ENCODE peak calls at places on chromosomes 11 and 22, in seven cellular contexts. S is GM23338, F is HL-60, J is H1, C is suprapubic skin, M is spleen, E is stomach. I is an unnamed sample.

GRCh38 chr11:74212533-74212932 is 41.4 kb downstream of the PPME1 start:
- DNase-seq in S (peak), F (no peak), J (no peak), C (no peak), M (no peak), E (no peak), I (no peak)

GRCh38 chr11:121246021-121246768 is 46.4 kb upstream of the SC5D start:
- DNase-seq in S (no peak), F (no peak), J (no peak), C (no peak), M (no peak), E (no peak), I (no peak)

GRCh38 chr22:44941176-44941575 is 68.6 kb downstream of the PHF21B start:
- DNase-seq in S (no peak), F (no peak), J (no peak), C (no peak), M (no peak), E (no peak), I (no peak)

GRCh38 chr22:20725987-20726558 is 47.8 kb upstream of the SERPIND1 start:
- DNase-seq in S (no peak), F (no peak), J (no peak), C (no peak), M (peak), E (no peak), I (no peak)

GRCh38 chr11:60394666-60395343 is 1.5 kb upstream of the MS4A14 start:
- DNase-seq in S (no peak), F (no peak), J (no peak), C (no peak), M (no peak), E (no peak), I (no peak)

GRCh38 chr11:122202161-122202950 is 86.3 kb upstream of the BLID start:
- DNase-seq in S (peak), F (no peak), J (no peak), C (no peak), M (no peak), E (no peak), I (no peak)

GRCh38 chr11:123729602-123730001 is 11.9 kb downstream of the ZNF202 start:
- DNase-seq in S (no peak), F (no peak), J (no peak), C (no peak), M (no peak), E (no peak), I (no peak)

GRCh38 chr22:47370448-47371262 is 608.2 kb downstream of the TBC1D22A start:
- DNase-seq in S (no peak), F (no peak), J (no peak), C (peak), M (peak), E (peak), I (no peak)

GRCh38 chr22:45242778-45243191 is 2.1 kb upstream of the KIAA0930 start:
- DNase-seq in S (peak), F (no peak), J (no peak), C (no peak), M (no peak), E (peak), I (no peak)

GRCh38 chr22:30240541-30241417 is 5.8 kb downstream of the LIF start:
- DNase-seq in S (no peak), F (no peak), J (no peak), C (no peak), M (no peak), E (no peak), I (no peak)

GRCh38 chr11:86940122-86940777 is 14.9 kb downstream of the FZD4 start:
- DNase-seq in S (peak), F (no peak), J (no peak), C (no peak), M (no peak), E (peak), I (no peak)

GRCh38 chr11:100687630-100688395 is 725 bp downstream of the ARHGAP42 start:
- DNase-seq in S (peak), F (peak), J (peak), C (peak), M (peak), E (peak), I (no peak)

GRCh38 chr22:19287889-19288288 is 3.6 kb downstream of the CLTCL1 start:
- DNase-seq in S (no peak), F (no peak), J (no peak), C (no peak), M (no peak), E (no peak), I (no peak)

GRCh38 chr11:10622957-10623787 is 54.7 kb upstream of the LYVE1 start:
- DNase-seq in S (no peak), F (peak), J (no peak), C (no peak), M (peak), E (no peak), I (no peak)

GRCh38 chr11:33778682-33779081 is 4.4 kb upstream of the FBXO3 start:
- DNase-seq in S (peak), F (no peak), J (no peak), C (no peak), M (no peak), E (no peak), I (peak)

GRCh38 chr11:92449780-92450179 is 225.2 kb downstream of the FAT3 start:
- DNase-seq in S (no peak), F (no peak), J (no peak), C (no peak), M (no peak), E (no peak), I (no peak)

GRCh38 chr11:76694664-76695063 is 24.1 kb upstream of the LRRC32 start:
- DNase-seq in S (no peak), F (no peak), J (no peak), C (no peak), M (no peak), E (no peak), I (no peak)

GRCh38 chr11:101707477-101707876 is 123.7 kb upstream of the TRPC6 start:
- DNase-seq in S (no peak), F (no peak), J (no peak), C (no peak), M (no peak), E (no peak), I (no peak)

GRCh38 chr22:30920407-30920806 is 48.2 kb downstream of the MORC2 start:
- DNase-seq in S (peak), F (peak), J (peak), C (peak), M (peak), E (peak), I (peak)

GRCh38 chr11:35390737-35391682 is 28.3 kb downstream of the SLC1A2 start:
- DNase-seq in S (no peak), F (peak), J (no peak), C (no peak), M (no peak), E (peak), I (no peak)

GRCh38 chr11:68859123-68859522 is 17.4 kb upstream of the CPT1A start:
- DNase-seq in S (no peak), F (no peak), J (no peak), C (no peak), M (no peak), E (no peak), I (no peak)

GRCh38 chr11:20363149-20363499 is 390 bp upstream of the HTATIP2 start:
- DNase-seq in S (no peak), F (no peak), J (no peak), C (no peak), M (no peak), E (no peak), I (no peak)
- H3K27ac ChIP-seq in S (no peak), F (no peak), J (no peak), C (peak), M (peak), E (no peak), I (no peak)

GRCh38 chr11:57456960-57457642 is 3.2 kb upstream of the RTN4RL2 start:
- DNase-seq in S (peak), F (no peak), J (no peak), C (peak), M (peak), E (peak), I (no peak)

GRCh38 chr11:57459112-57460016 is 964 bp upstream of the RTN4RL2 start:
- DNase-seq in S (peak), F (no peak), J (no peak), C (no peak), M (peak), E (no peak), I (no peak)

GRCh38 chr11:57457643-57458023 is 2.7 kb upstream of the RTN4RL2 start:
- DNase-seq in S (no peak), F (no peak), J (no peak), C (no peak), M (peak), E (no peak), I (no peak)

GRCh38 chr11:57458410-57459111 is 1.8 kb upstream of the RTN4RL2 start:
- DNase-seq in S (peak), F (no peak), J (no peak), C (no peak), M (peak), E (peak), I (no peak)

GRCh38 chr11:57458060-57458409 is 2.3 kb upstream of the RTN4RL2 start:
- DNase-seq in S (peak), F (no peak), J (no peak), C (no peak), M (no peak), E (no peak), I (no peak)
- H3K4me3 ChIP-seq in S (peak), F (peak), J (peak), C (peak), M (peak), E (peak), I (peak)

GRCh38 chr22:37559901-37560681 is at the start of gene CDC42EP1:
- DNase-seq in S (peak), F (no peak), J (no peak), C (peak), M (no peak), E (peak), I (no peak)
- TF ChIP-seq POLR2AphosphoS5 in S (no peak), F (no peak), J (no peak), C (no peak), M (peak), E (no peak), I (no peak)

GRCh38 chr11:90468923-90469322 is 246.1 kb upstream of the CHORDC1 start:
- DNase-seq in S (no peak), F (no peak), J (no peak), C (no peak), M (no peak), E (no peak), I (no peak)
- H3K27ac ChIP-seq in S (no peak), F (no peak), J (no peak), C (no peak), M (no peak), E (no peak), I (no peak)

DNA sequence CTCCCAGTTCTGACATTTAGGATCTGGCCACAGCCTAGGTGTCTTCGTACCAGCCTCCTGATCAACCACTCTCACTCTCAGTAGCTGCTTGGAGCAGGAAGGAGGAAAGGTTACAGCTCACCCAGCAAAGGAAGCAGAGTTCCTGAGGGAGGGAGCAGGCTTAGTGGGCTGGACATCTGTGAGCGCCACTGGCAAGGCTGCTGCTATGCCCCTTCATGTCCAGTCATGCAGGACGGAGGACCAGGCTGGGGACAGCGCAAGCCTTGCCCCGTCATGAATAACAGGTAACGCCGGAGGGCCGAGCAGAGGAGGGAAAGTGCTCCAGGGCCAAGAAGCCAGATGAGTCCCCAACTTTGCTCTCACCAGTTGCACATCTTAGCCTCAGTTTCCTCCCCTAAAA is 25.8 kb downstream of the TPST2 start:
- DNase-seq in S (no peak), F (no peak), J (no peak), C (no peak), M (no peak), E (no peak), I (no peak)
- H3K4me3 ChIP-seq in S (no peak), F (no peak), J (no peak), C (no peak), M (no peak), E (no peak), I (no peak)

GRCh38 chr22:28817919-28818859 is 17.8 kb upstream of the XBP1 start:
- DNase-seq in S (peak), F (no peak), J (no peak), C (no peak), M (peak), E (peak), I (no peak)
- TF ChIP-seq POLR2AphosphoS5 in S (no peak), F (no peak), J (no peak), C (peak), M (no peak), E (peak), I (no peak)

DNA sequence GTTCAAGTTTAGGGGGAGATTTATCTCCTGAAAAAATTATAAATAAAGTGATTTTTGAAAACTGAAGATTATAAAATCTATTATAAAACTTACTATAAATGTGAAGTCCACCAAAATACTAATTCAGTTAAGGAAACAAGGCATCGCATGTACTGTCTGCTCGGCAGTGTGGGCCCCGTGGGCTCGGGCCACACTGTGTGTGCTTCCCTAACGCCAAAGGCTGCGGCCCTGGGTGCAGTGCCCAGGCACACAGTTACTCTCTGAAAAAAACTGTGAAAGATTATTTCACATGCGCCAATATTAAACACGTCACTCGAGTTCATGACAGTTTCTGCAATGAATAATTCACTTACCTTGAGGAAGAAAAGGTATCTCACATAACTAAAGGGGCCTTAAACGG is 39.8 kb downstream of the BRD1 start:
- DNase-seq in S (no peak), F (no peak), J (no peak), C (no peak), M (no peak), E (no peak), I (no peak)
- H3K27ac ChIP-seq in S (no peak), F (peak), J (no peak), C (no peak), M (peak), E (no peak), I (peak)

DNA sequence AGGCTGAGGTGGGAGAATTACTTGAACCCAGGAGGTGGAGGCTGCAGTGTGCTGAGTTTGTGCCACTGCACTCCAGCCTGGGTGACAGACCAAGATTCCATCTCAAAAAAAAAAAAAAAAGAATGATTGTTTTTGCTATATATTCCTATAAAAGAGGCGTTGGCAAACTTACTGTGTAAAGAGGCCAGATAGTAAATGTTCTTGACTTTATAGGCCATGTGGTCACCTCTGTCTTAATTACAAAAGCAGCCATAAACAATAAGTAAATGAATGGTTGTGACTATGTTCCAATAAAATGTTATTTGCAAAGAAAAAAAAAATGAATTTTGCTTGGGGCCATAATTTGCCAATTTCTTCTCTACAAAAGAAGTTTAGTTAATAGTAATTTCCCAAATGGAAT is 12.3 kb downstream of the ATM start:
- DNase-seq in S (no peak), F (no peak), J (no peak), C (no peak), M (no peak), E (no peak), I (no peak)
- H3K4me3 ChIP-seq in S (no peak), F (no peak), J (no peak), C (no peak), M (no peak), E (no peak), I (no peak)

I was measured in SK-N-MC.